ENCODE peak calls at places on chromosomes 7 and 10, in four cellular contexts. Q is brain microvascular endothelial cell, G is heart right ventricle, H is tibial artery. P is an unnamed sample.

GRCh38 chr10:117175901-117176534 is 21.3 kb upstream of the KCNK18 start:
- DNase-seq in Q (peak; percentile 65), H (peak; percentile 83), G (peak; percentile 70), P (peak; percentile 75)

GRCh38 chr7:2926898-2927405 is 82.8 kb upstream of the GNA12 start:
- DNase-seq in G (no peak), H (peak; percentile 39), Q (no peak), P (no peak)

GRCh38 chr7:71480814-71481213 is 348.9 kb downstream of the GALNT17 start:
- DNase-seq in G (no peak), Q (no peak), H (peak; percentile 85), P (no peak)

GRCh38 chr7:149375234-149376008 is 85.4 kb downstream of the ZNF777 start:
- DNase-seq in H (no peak), Q (no peak), G (no peak), P (no peak)

GRCh38 chr7:30470783-30471182 is 7.8 kb downstream of the NOD1 start:
- DNase-seq in G (no peak), Q (peak; percentile 85), H (no peak), P (no peak)

GRCh38 chr10:103254538-103255325 is 9.0 kb downstream of the RPEL1 start:
- DNase-seq in Q (peak; percentile 45), H (no peak), G (no peak), P (peak; percentile 54)

GRCh38 chr7:116741625-116742316 is 69.8 kb downstream of the MET start:
- DNase-seq in G (no peak), H (no peak), Q (no peak), P (peak; percentile 13)

GRCh38 chr7:42115795-42116194 is 121.2 kb downstream of the GLI3 start:
- DNase-seq in H (no peak), G (no peak), Q (no peak), P (no peak)

GRCh38 chr10:131846224-131847101 is 54.3 kb upstream of the PPP2R2D start:
- DNase-seq in G (no peak), Q (no peak), H (peak; percentile 48), P (no peak)

GRCh38 chr7:17552373-17552772 is 253.9 kb downstream of the AHR start:
- DNase-seq in G (no peak), Q (no peak), H (no peak), P (no peak)

GRCh38 chr10:22369433-22370072 is 24.3 kb downstream of the SPAG6 start:
- DNase-seq in G (no peak), H (no peak), Q (peak; percentile 3), P (peak; percentile 27)

GRCh38 chr10:12484945-12485805 is 135.8 kb downstream of the CAMK1D start:
- DNase-seq in G (peak; percentile 36), Q (peak; percentile 58), H (peak; percentile 83), P (no peak)

GRCh38 chr7:82428186-82428961 is 15.2 kb downstream of the CACNA2D1 start:
- DNase-seq in Q (peak; percentile 64), H (no peak), G (no peak), P (no peak)
- TF ChIP-seq CTCF in Q (no peak), H (no peak), G (no peak), P (no peak)

GRCh38 chr7:92061154-92061553 is 73.1 kb downstream of the CYP51A1 start:
- DNase-seq in G (no peak), Q (no peak), H (no peak), P (peak; percentile 20)

GRCh38 chr7:92057375-92057774 is 76.9 kb downstream of the CYP51A1 start:
- DNase-seq in Q (no peak), H (no peak), G (no peak), P (peak; percentile 54)

GRCh38 chr7:92058899-92059298 is 75.4 kb downstream of the CYP51A1 start:
- DNase-seq in Q (no peak), G (no peak), H (no peak), P (no peak)

GRCh38 chr7:92056276-92056675 is 78.0 kb downstream of the CYP51A1 start:
- DNase-seq in H (no peak), Q (no peak), G (no peak), P (no peak)

DNA sequence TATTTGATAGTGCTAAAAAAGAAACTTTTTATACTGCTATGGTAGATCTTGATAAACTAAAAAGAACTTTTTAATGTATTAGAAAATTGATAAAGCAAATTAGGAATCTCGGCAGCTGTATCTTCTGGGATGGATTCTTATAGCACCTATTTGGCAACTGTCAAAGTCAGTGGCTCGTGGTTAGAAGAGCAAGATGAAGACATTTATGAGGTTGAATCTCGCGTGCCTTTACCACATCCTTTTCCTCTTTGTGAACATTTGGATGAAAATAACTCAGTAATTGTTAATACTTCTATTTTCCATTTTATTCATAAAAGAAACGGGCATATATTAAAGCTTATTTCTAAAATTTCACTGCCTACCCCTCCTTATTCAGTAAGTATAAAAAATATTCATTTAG is 76.2 kb downstream of the CYP51A1 start:
- DNase-seq in H (no peak), G (no peak), Q (no peak), P (no peak)
- H3K27ac ChIP-seq in H (no peak overlapping the region), G (no peak overlapping the region), Q (no peak overlapping the region), P (no peak overlapping the region)

GRCh38 chr7:124856299-124856888 is 73.2 kb downstream of the POT1 start:
- DNase-seq in Q (peak; percentile 5), H (no peak), G (no peak), P (peak; percentile 4)
- TF ChIP-seq CTCF in Q (peak; percentile 53), H (peak; percentile 42), G (peak; percentile 65), P (peak; percentile 82)

GRCh38 chr10:49502358-49502757 is 36.6 kb downstream of the ERCC6 start:
- DNase-seq in G (no peak), Q (no peak), H (no peak), P (no peak)
- H3K27ac ChIP-seq in G (no peak overlapping the region), Q (no peak overlapping the region), H (no peak overlapping the region), P (no peak overlapping the region)

GRCh38 chr7:104011829-104012228 is 22.4 kb upstream of the RELN start:
- DNase-seq in H (no peak), Q (no peak), G (no peak), P (no peak)

GRCh38 chr7:104007614-104008013 is 18.2 kb upstream of the RELN start:
- DNase-seq in Q (no peak), H (no peak), G (no peak), P (no peak)

GRCh38 chr7:104008107-104008506 is 18.6 kb upstream of the RELN start:
- DNase-seq in H (no peak), G (no peak), Q (no peak), P (no peak)

GRCh38 chr7:104012815-104013214 is 23.4 kb upstream of the RELN start:
- DNase-seq in G (no peak), H (no peak), Q (no peak), P (no peak)

DNA sequence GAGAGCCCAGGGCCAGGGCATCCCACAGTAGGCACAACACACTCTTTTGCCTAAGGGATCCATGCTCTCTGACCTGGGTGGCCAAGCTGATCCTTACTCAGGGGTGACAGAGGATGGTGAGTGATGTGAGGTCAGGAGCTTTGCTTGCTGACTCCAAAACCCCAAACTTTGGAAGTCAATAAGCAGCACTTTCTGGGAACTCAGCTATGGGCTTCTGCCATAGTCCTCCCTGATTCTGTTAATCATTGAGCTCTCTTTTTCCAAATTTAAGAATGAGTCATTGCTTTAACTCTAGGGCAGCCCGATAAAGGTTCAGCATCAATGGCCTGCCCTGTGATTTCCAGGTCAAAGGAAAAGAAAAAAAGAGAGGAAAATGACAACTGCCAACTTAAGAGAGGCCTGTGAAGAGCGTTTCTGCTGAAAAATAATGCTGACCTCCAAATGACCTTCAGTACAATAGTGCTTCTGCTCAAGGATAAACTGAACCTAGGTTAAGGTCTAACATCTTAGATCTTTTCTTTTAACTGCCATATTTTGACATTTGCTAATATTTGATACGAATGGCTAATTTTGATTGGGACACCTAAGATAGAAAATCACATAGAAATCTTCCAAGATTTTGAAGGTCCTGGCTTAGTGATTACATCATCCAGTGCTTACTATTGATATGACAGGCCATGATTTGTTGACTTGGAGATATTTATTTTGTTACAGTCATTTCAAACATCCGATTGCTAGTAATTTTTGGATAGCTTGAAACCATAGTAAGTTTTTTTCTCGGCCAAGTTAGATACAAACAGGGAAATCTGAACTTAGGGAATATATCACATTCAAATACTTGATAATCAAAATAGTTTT is 20.8 kb upstream of the RELN start:
- DNase-seq in Q (no peak), G (no peak), H (no peak), P (no peak)
- TF ChIP-seq CTCF in Q (no peak), G (no peak), H (no peak), P (no peak)

GRCh38 chr7:83366629-83367028 is 203.9 kb upstream of the PCLO start:
- DNase-seq in G (no peak), H (no peak), Q (no peak), P (no peak)

GRCh38 chr7:83359108-83359507 is 196.4 kb upstream of the PCLO start:
- DNase-seq in Q (no peak), G (no peak), H (no peak), P (no peak)

GRCh38 chr7:83365746-83366145 is 203.1 kb upstream of the PCLO start:
- DNase-seq in H (no peak), G (no peak), Q (no peak), P (no peak)

GRCh38 chr7:83362786-83363185 is 200.1 kb upstream of the PCLO start:
- DNase-seq in G (no peak), Q (peak; percentile 12), H (no peak), P (no peak)
- H3K27ac ChIP-seq in G (no peak overlapping the region), Q (no peak overlapping the region), H (peak overlapping the region; percentile 7), P (no peak overlapping the region)

GRCh38 chr7:142481548-142481947 is 223.7 kb upstream of the PRSS58 start:
- DNase-seq in H (no peak), Q (peak; percentile 39), G (no peak), P (no peak)
- TF ChIP-seq CTCF in H (no peak), Q (peak; percentile 66), G (no peak), P (no peak)

DNA sequence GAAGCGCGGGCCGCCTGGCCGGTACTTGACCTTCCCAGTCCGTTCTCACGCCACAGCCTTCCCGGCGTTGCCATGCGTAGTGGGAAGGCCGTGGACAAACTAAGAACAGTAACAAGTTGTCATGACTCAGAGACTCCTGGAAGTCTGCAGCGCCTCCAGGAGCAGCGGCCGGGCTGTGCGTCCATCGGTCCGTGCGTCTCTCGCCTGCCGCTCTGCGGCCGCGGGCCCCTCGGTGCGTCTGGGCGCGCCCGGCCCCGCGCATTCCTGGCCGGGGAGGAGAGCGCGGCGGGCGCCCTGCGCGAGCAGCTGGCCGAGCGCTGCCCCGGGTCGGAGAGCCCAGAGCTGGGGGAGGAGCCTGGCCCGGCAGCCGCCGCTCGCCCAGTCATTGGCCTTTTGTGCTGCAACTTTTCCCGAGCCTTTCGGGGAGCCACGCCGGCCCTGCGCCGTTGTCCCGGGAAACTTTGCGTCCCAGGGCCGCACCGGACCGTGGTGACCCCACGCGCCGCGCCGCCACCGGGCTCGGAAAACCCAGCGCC is 123.7 kb downstream of the TACC2 start:
- DNase-seq in G (peak; percentile 86), H (peak; percentile 96), Q (peak; percentile 90), P (peak; percentile 93)
- H3K27ac ChIP-seq in G (peak overlapping the region; percentile 97), H (peak overlapping the region; percentile 99), Q (peak overlapping the region; percentile 97), P (peak overlapping the region; percentile 95)

GRCh38 chr7:86470763-86471162 is 172.9 kb upstream of the GRM3 start:
- DNase-seq in Q (no peak), G (no peak), H (no peak), P (no peak)
- TF ChIP-seq CTCF in Q (no peak), G (no peak), H (no peak), P (no peak)

P was measured in RWPE1.